ENCODE peak calls at places on chromosomes 11 and 22, in six cellular contexts. M is HCT116, U is GM23248, A is OCI-LY7, Q is MM.1S, Z is PC-3. B is an unnamed sample.

GRCh38 chr11:68021167-68021787 is 9.2 kb upstream of the NDUFS8 start:
- DNase-seq in M (no peak), U (no peak), A (peak; percentile 41), Q (peak; percentile 59), Z (peak; percentile 71), B (peak; percentile 67)

GRCh38 chr11:62611705-62612365 is 740 bp downstream of the EML3 start:
- DNase-seq in M (no peak), U (peak; percentile 87), A (peak; percentile 26), Q (no peak), Z (peak; percentile 52), B (peak; percentile 60)

GRCh38 chr11:116640641-116641402 is 132.0 kb downstream of the BUD13 start:
- DNase-seq in M (no peak), U (no peak), A (no peak), Q (no peak), Z (no peak), B (no peak)

GRCh38 chr22:49948958-49949913 is 11.3 kb upstream of the PIM3 start:
- DNase-seq in M (no peak), U (no peak), A (no peak), Q (no peak), Z (peak; percentile 76), B (no peak)

GRCh38 chr11:131710511-131710910 is 340.1 kb downstream of the NTM start:
- DNase-seq in M (no peak), U (peak; percentile 75), A (no peak), Q (no peak), Z (peak; percentile 7), B (no peak)

GRCh38 chr11:68215087-68215445 is 2.0 kb upstream of the KMT5B start:
- DNase-seq in M (no peak), U (no peak), A (no peak), Q (no peak), Z (no peak), B (no peak)

GRCh38 chr22:43207849-43208702 is 21.1 kb upstream of the TTLL12 start:
- DNase-seq in M (no peak), U (no peak), A (no peak), Q (no peak), Z (no peak), B (no peak)

GRCh38 chr11:69049490-69049867 is 747 bp downstream of the TPCN2 start:
- DNase-seq in M (no peak), U (no peak), A (peak; percentile 44), Q (no peak), Z (no peak), B (no peak)

GRCh38 chr11:842370-843002 is at the start of the genes POLR2L and TSPAN4:
- DNase-seq in M (peak; percentile 74), U (peak; percentile 96), A (peak; percentile 95), Q (peak; percentile 92), Z (peak; percentile 86), B (peak; percentile 97)

GRCh38 chr11:126229782-126230540 is 18.4 kb downstream of the FAM118B start:
- DNase-seq in M (no peak), U (peak; percentile 12), A (no peak), Q (no peak), Z (no peak), B (no peak)

GRCh38 chr22:40533712-40534378 is 102.7 kb downstream of the MRTFA start:
- DNase-seq in M (no peak), U (peak; percentile 75), A (peak; percentile 89), Q (peak; percentile 79), Z (peak; percentile 62), B (peak; percentile 12)

GRCh38 chr11:104997288-104997687 is 25.7 kb downstream of the CASP5 start:
- DNase-seq in M (no peak), U (no peak), A (no peak), Q (no peak), Z (peak; percentile 71), B (no peak)

GRCh38 chr22:35538801-35539321 is 1.8 kb upstream of the RASD2 start:
- DNase-seq in M (peak; percentile 33), U (peak; percentile 57), A (peak; percentile 62), Q (peak; percentile 44), Z (peak; percentile 64), B (peak; percentile 55)

GRCh38 chr11:69867076-69868002 is 48.1 kb upstream of the FGF3 start:
- DNase-seq in M (no peak), U (peak; percentile 41), A (no peak), Q (no peak), Z (peak; percentile 92), B (no peak)

GRCh38 chr22:42080287-42080686 is 787 bp downstream of the SMDT1 start:
- DNase-seq in M (no peak), U (peak; percentile 77), A (no peak), Q (peak; percentile 16), Z (peak; percentile 8), B (peak; percentile 45)

GRCh38 chr22:25509391-25509791 is 55.1 kb upstream of the GRK3 start:
- DNase-seq in M (no peak), U (no peak), A (no peak), Q (no peak), Z (no peak), B (no peak)

GRCh38 chr22:37742374-37743092 is 45.7 kb downstream of the TRIOBP start:
- DNase-seq in M (peak; percentile 96), U (peak; percentile 94), A (no peak), Q (no peak), Z (peak; percentile 92), B (no peak)

GRCh38 chr11:46361283-46362145 is 14.3 kb downstream of the DGKZ start:
- DNase-seq in M (no peak), U (peak; percentile 87), A (peak; percentile 88), Q (peak; percentile 64), Z (no peak), B (no peak)

GRCh38 chr11:45659818-45660160 is 5.6 kb downstream of the CHST1 start:
- DNase-seq in M (no peak), U (no peak), A (no peak), Q (no peak), Z (no peak), B (no peak)

GRCh38 chr22:18067548-18068341 is 10.0 kb upstream of the PEX26 start:
- DNase-seq in M (no peak), U (peak; percentile 44), A (peak; percentile 39), Q (no peak), Z (no peak), B (no peak)

GRCh38 chr22:42877597-42878340 is 20.7 kb upstream of the ARFGAP3 start:
- DNase-seq in M (no peak), U (no peak), A (no peak), Q (no peak), Z (no peak), B (no peak)

GRCh38 chr11:29612423-29612822 is 404.4 kb downstream of the KCNA4 start:
- DNase-seq in M (no peak), U (peak; percentile 2), A (no peak), Q (no peak), Z (no peak), B (no peak)

GRCh38 chr11:87352759-87353707 is 315.3 kb downstream of the TMEM135 start:
- DNase-seq in M (peak; percentile 57), U (peak; percentile 91), A (peak; percentile 91), Q (peak; percentile 88), Z (peak; percentile 96), B (peak; percentile 89)

GRCh38 chr22:48752451-48753380 is 1075.0 kb downstream of the BRD1 start:
- DNase-seq in M (no peak), U (no peak), A (no peak), Q (no peak), Z (no peak), B (no peak)

GRCh38 chr11:100328626-100329340 is 358.3 kb upstream of the ARHGAP42 start:
- DNase-seq in M (no peak), U (no peak), A (no peak), Q (peak; percentile 25), Z (peak; percentile 7), B (peak; percentile 11)

GRCh38 chr22:36116127-36116526 is 44.4 kb downstream of the APOL3 start:
- DNase-seq in M (no peak), U (no peak), A (no peak), Q (no peak), Z (no peak), B (no peak)

GRCh38 chr22:42280836-42281235 is 10.4 kb upstream of the TCF20 start:
- DNase-seq in M (no peak), U (no peak), A (no peak), Q (no peak), Z (no peak), B (no peak)

GRCh38 chr22:26848244-26848920 is 191.0 kb downstream of the MIAT start:
- DNase-seq in M (no peak), U (no peak), A (no peak), Q (no peak), Z (no peak), B (peak; percentile 43)

GRCh38 chr11:127587511-127587910 is 586.9 kb upstream of the KIRREL3 start:
- DNase-seq in M (no peak), U (no peak), A (no peak), Q (no peak), Z (no peak), B (no peak)

DNA sequence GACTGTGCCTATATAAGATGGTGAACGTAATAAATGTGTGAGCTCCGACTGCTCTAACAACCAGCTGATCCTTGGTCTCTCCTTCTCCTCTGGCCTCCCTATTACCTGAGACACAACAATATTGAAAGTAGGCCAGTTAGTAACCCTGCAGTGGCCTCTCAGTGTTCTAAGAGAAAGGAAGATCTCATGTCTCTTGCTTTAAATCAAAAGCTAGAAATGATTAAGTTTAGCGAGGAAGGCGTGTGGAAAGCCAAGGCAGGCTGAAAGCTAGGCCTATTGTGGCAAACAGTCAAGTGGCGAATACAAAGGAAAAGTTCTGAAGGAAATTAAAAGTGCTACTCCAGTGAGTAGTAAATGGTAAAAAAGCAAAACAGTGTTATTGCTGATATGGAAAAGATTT is 39.5 kb downstream of the HIPK3 start:
- DNase-seq in M (no peak), U (no peak), A (no peak), Q (no peak), Z (no peak), B (no peak)
- TF ChIP-seq EZH2phosphoT487 in M (no peak), U (no peak), A (no peak), Q (no peak), Z (no peak), B (no peak)

GRCh38 chr11:26828291-26828690 is 106.4 kb upstream of the SLC5A12 start:
- DNase-seq in M (no peak), U (no peak), A (no peak), Q (no peak), Z (no peak), B (no peak)

GRCh38 chr11:26830218-26830617 is 108.4 kb upstream of the SLC5A12 start:
- DNase-seq in M (no peak), U (no peak), A (no peak), Q (peak; percentile 10), Z (no peak), B (no peak)

GRCh38 chr11:26830757-26831156 is 108.9 kb upstream of the SLC5A12 start:
- DNase-seq in M (no peak), U (no peak), A (no peak), Q (no peak), Z (no peak), B (no peak)

GRCh38 chr11:26823963-26824362 is 102.1 kb upstream of the SLC5A12 start:
- DNase-seq in M (no peak), U (no peak), A (peak; percentile 35), Q (no peak), Z (no peak), B (no peak)

GRCh38 chr11:26827567-26828037 is 105.7 kb upstream of the SLC5A12 start:
- DNase-seq in M (no peak), U (no peak), A (no peak), Q (no peak), Z (no peak), B (no peak)
- H3K4me3 ChIP-seq in M (no peak overlapping the region), U (no peak overlapping the region), A (no peak overlapping the region), Q (no peak overlapping the region), Z (no peak overlapping the region), B (no peak overlapping the region)

GRCh38 chr22:45170001-45170466 is 6.3 kb downstream of the NUP50 start:
- DNase-seq in M (no peak), U (no peak), A (no peak), Q (peak; percentile 39), Z (peak; percentile 12), B (no peak)
- H3K4me2 ChIP-seq in M (no peak overlapping the region), U (no peak overlapping the region), A (no peak overlapping the region), Q (no peak overlapping the region), Z (no peak overlapping the region), B (no peak overlapping the region)

GRCh38 chr22:19997561-19998231 is 18.9 kb downstream of the ARVCF start:
- DNase-seq in M (no peak), U (no peak), A (no peak), Q (no peak), Z (no peak), B (no peak)
- TF ChIP-seq EZH2phosphoT487 in M (no peak), U (no peak), A (no peak), Q (no peak), Z (no peak), B (no peak)